ENCODE peak calls at places on chromosome 5, in eight cellular contexts. One of them, this sample, is unnamed.

GRCh38 chr5:2509527-2509926 is 241.9 kb downstream of the IRX2 start:
- DNase-seq in PC-3: no peak
- DNase-seq in fibroblast of the aortic adventitia: no peak
- DNase-seq in HCT116: no peak
- DNase-seq in DND-41: no peak
- DNase-seq in CD8-positive, alpha-beta T cell: no peak
- DNase-seq in NB4: no peak
- DNase-seq in OCI-LY7: no peak
- DNase-seq in this sample: no peak

GRCh38 chr5:61675015-61675692 is 343.1 kb downstream of the ZSWIM6 start:
- DNase-seq in fibroblast of the aortic adventitia: no peak
- DNase-seq in NB4: peak; percentile 4
- DNase-seq in PC-3: peak; percentile 8
- DNase-seq in HCT116: peak; percentile 12
- DNase-seq in DND-41: no peak
- DNase-seq in CD8-positive, alpha-beta T cell: no peak
- DNase-seq in OCI-LY7: no peak
- DNase-seq in this sample: no peak

GRCh38 chr5:171750316-171750788 is 35.3 kb upstream of the SMIM23 start:
- DNase-seq in OCI-LY7: peak; percentile 5
- DNase-seq in DND-41: peak; percentile 16
- DNase-seq in PC-3: peak; percentile 42
- DNase-seq in CD8-positive, alpha-beta T cell: no peak
- DNase-seq in fibroblast of the aortic adventitia: peak; percentile 64
- DNase-seq in HCT116: peak; percentile 8
- DNase-seq in NB4: peak; percentile 42
- DNase-seq in this sample: peak; percentile 32

GRCh38 chr5:151448038-151448985 is 909 bp downstream of the SLC36A1 start:
- DNase-seq in NB4: peak; percentile 36
- DNase-seq in HCT116: no peak
- DNase-seq in CD8-positive, alpha-beta T cell: no peak
- DNase-seq in fibroblast of the aortic adventitia: peak; percentile 14
- DNase-seq in PC-3: peak; percentile 60
- DNase-seq in DND-41: peak; percentile 18
- DNase-seq in OCI-LY7: peak; percentile 49
- DNase-seq in this sample: peak; percentile 35

GRCh38 chr5:38069360-38069759 is 189.0 kb upstream of the EGFLAM start:
- DNase-seq in NB4: no peak
- DNase-seq in OCI-LY7: no peak
- DNase-seq in PC-3: no peak
- DNase-seq in CD8-positive, alpha-beta T cell: no peak
- DNase-seq in fibroblast of the aortic adventitia: no peak
- DNase-seq in HCT116: no peak
- DNase-seq in DND-41: no peak
- DNase-seq in this sample: peak; percentile 2

GRCh38 chr5:91219141-91219802 is 163.8 kb downstream of the ARRDC3 start:
- DNase-seq in OCI-LY7: no peak
- DNase-seq in PC-3: peak; percentile 44
- DNase-seq in CD8-positive, alpha-beta T cell: no peak
- DNase-seq in DND-41: no peak
- DNase-seq in HCT116: no peak
- DNase-seq in fibroblast of the aortic adventitia: peak; percentile 97
- DNase-seq in NB4: peak; percentile 94
- DNase-seq in this sample: peak; percentile 86

GRCh38 chr5:141223112-141223783 is at the start of gene PCDHB14:
- DNase-seq in PC-3: peak; percentile 43
- DNase-seq in fibroblast of the aortic adventitia: peak; percentile 30
- DNase-seq in CD8-positive, alpha-beta T cell: no peak
- DNase-seq in NB4: peak; percentile 64
- DNase-seq in HCT116: peak; percentile 38
- DNase-seq in OCI-LY7: peak; percentile 34
- DNase-seq in DND-41: peak; percentile 34
- DNase-seq in this sample: peak; percentile 15

GRCh38 chr5:34660444-34660843 is 4.3 kb downstream of the RAI14 start:
- DNase-seq in fibroblast of the aortic adventitia: peak; percentile 92
- DNase-seq in HCT116: no peak
- DNase-seq in DND-41: no peak
- DNase-seq in CD8-positive, alpha-beta T cell: no peak
- DNase-seq in PC-3: peak; percentile 33
- DNase-seq in NB4: no peak
- DNase-seq in OCI-LY7: no peak
- DNase-seq in this sample: peak; percentile 89

DNA sequence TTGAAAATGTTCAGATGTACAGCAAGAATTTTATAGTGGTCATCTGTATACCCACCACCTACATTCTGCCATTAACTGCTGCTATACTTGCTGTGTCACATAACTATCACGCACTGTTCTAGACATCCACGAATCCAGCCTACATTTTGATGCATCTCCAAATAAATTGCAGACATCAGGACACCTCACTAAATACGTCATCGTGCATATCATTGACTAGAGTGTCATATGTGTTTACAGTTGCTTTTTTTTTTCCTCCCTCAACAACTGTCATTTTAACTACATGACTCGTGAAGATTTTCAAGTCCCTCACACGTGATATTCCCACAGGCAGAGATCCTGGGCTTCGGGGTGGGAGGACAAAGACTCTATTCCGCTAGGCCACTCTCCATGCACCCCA is 972 bp downstream of the PCYOX1L start:
- DNase-seq in NB4: no peak
- DNase-seq in fibroblast of the aortic adventitia: no peak
- DNase-seq in PC-3: peak; percentile 25
- DNase-seq in OCI-LY7: no peak
- DNase-seq in CD8-positive, alpha-beta T cell: no peak
- DNase-seq in HCT116: no peak
- DNase-seq in DND-41: no peak
- DNase-seq in this sample: peak; percentile 13
- H3K4me3 ChIP-seq in NB4: peak overlapping the region; percentile 76
- H3K4me3 ChIP-seq in fibroblast of the aortic adventitia: no peak overlapping the region
- H3K4me3 ChIP-seq in PC-3: peak overlapping the region; percentile 89
- H3K4me3 ChIP-seq in OCI-LY7: peak overlapping the region; percentile 94
- H3K4me3 ChIP-seq in CD8-positive, alpha-beta T cell: peak overlapping the region; percentile 83
- H3K4me3 ChIP-seq in HCT116: peak overlapping the region; percentile 90
- H3K4me3 ChIP-seq in DND-41: peak overlapping the region; percentile 75
- H3K4me3 ChIP-seq in this sample: no peak overlapping the region

GRCh38 chr5:178793156-178793555 is 62.7 kb upstream of the ZNF354A start:
- DNase-seq in HCT116: peak; percentile 16
- DNase-seq in DND-41: peak; percentile 20
- DNase-seq in CD8-positive, alpha-beta T cell: no peak
- DNase-seq in fibroblast of the aortic adventitia: no peak
- DNase-seq in OCI-LY7: peak; percentile 35
- DNase-seq in NB4: peak; percentile 57
- DNase-seq in PC-3: peak; percentile 63
- DNase-seq in this sample: no peak
- TF ChIP-seq CTCF in HCT116: peak; percentile 69
- TF ChIP-seq CTCF in DND-41: peak; percentile 60
- TF ChIP-seq CTCF in CD8-positive, alpha-beta T cell: no peak
- TF ChIP-seq CTCF in fibroblast of the aortic adventitia: no peak
- TF ChIP-seq CTCF in OCI-LY7: peak; percentile 67
- TF ChIP-seq CTCF in NB4: peak; percentile 79
- TF ChIP-seq CTCF in PC-3: peak; percentile 69
- TF ChIP-seq CTCF in this sample: no peak

GRCh38 chr5:3835817-3836216 is 240.2 kb downstream of the IRX1 start:
- DNase-seq in DND-41: no peak
- DNase-seq in CD8-positive, alpha-beta T cell: no peak
- DNase-seq in fibroblast of the aortic adventitia: no peak
- DNase-seq in PC-3: no peak
- DNase-seq in HCT116: no peak
- DNase-seq in NB4: no peak
- DNase-seq in OCI-LY7: no peak
- DNase-seq in this sample: no peak

GRCh38 chr5:3833566-3833965 is 237.9 kb downstream of the IRX1 start:
- DNase-seq in HCT116: no peak
- DNase-seq in DND-41: no peak
- DNase-seq in NB4: no peak
- DNase-seq in fibroblast of the aortic adventitia: no peak
- DNase-seq in CD8-positive, alpha-beta T cell: no peak
- DNase-seq in PC-3: no peak
- DNase-seq in OCI-LY7: no peak
- DNase-seq in this sample: no peak

GRCh38 chr5:3837544-3837943 is 241.9 kb downstream of the IRX1 start:
- DNase-seq in DND-41: no peak
- DNase-seq in PC-3: no peak
- DNase-seq in fibroblast of the aortic adventitia: no peak
- DNase-seq in NB4: no peak
- DNase-seq in HCT116: no peak
- DNase-seq in OCI-LY7: no peak
- DNase-seq in CD8-positive, alpha-beta T cell: no peak
- DNase-seq in this sample: no peak

DNA sequence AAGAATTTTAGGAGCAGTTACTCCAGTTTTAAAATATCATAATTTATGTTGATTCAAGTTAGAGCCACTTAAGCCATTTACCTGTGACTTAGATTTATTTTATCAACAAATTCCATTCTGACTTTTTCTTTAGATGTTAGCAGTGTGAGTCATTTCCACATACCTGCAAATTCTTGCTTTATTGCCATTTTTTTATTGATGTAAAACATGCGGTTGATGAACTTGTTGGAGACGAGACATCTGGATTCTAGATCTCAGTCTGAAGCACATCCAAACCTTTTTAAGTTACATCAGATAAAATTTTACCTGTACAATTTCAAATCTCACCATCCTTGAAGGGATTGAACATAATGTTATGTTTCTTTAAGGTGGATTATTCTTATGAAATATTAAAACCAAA is 240.9 kb downstream of the IRX1 start:
- DNase-seq in OCI-LY7: no peak
- DNase-seq in NB4: no peak
- DNase-seq in HCT116: no peak
- DNase-seq in fibroblast of the aortic adventitia: no peak
- DNase-seq in DND-41: no peak
- DNase-seq in PC-3: peak; percentile 15
- DNase-seq in CD8-positive, alpha-beta T cell: no peak
- DNase-seq in this sample: no peak
- H3K4me3 ChIP-seq in OCI-LY7: no peak overlapping the region
- H3K4me3 ChIP-seq in NB4: no peak overlapping the region
- H3K4me3 ChIP-seq in HCT116: no peak overlapping the region
- H3K4me3 ChIP-seq in fibroblast of the aortic adventitia: no peak overlapping the region
- H3K4me3 ChIP-seq in DND-41: no peak overlapping the region
- H3K4me3 ChIP-seq in PC-3: no peak overlapping the region
- H3K4me3 ChIP-seq in CD8-positive, alpha-beta T cell: no peak overlapping the region
- H3K4me3 ChIP-seq in this sample: no peak overlapping the region

DNA sequence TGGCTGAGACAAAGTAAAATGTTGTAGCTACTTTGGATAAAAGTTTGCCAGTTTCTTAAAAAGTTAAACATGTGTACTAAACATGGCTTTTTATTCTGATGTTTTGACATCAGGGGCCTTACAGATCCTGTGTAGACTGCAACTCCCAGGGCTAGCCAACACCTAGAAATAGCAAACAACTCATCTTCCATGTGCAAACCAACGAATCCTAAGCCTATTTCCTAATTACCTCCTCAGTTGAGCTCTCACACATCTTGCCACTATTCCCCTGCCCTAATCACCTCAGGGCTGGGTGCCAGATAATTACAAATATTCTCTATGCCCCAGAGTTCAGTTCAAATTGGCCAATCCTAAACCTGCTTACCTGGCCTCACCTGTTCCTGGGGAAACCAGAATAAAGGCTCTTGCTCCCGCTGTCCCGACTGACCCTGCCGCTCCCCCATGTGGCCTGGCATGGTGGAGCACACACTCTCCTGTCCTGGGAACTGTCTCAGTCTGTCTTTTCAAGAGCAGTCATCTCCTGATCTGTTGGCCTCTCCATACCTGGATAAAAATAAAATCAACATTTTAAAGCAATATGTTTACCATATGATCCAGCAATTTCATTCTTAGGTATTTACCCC is 37.1 kb upstream of the FAM169A start:
- DNase-seq in DND-41: no peak
- DNase-seq in PC-3: peak; percentile 64
- DNase-seq in NB4: no peak
- DNase-seq in HCT116: peak; percentile 72
- DNase-seq in fibroblast of the aortic adventitia: no peak
- DNase-seq in OCI-LY7: no peak
- DNase-seq in CD8-positive, alpha-beta T cell: no peak
- DNase-seq in this sample: no peak
- TF ChIP-seq CTCF in DND-41: peak; percentile 24
- TF ChIP-seq CTCF in PC-3: peak; percentile 72
- TF ChIP-seq CTCF in NB4: peak; percentile 7
- TF ChIP-seq CTCF in HCT116: peak; percentile 87
- TF ChIP-seq CTCF in fibroblast of the aortic adventitia: peak; percentile 26
- TF ChIP-seq CTCF in OCI-LY7: peak; percentile 46
- TF ChIP-seq CTCF in CD8-positive, alpha-beta T cell: no peak
- TF ChIP-seq CTCF in this sample: peak; percentile 38

DNA sequence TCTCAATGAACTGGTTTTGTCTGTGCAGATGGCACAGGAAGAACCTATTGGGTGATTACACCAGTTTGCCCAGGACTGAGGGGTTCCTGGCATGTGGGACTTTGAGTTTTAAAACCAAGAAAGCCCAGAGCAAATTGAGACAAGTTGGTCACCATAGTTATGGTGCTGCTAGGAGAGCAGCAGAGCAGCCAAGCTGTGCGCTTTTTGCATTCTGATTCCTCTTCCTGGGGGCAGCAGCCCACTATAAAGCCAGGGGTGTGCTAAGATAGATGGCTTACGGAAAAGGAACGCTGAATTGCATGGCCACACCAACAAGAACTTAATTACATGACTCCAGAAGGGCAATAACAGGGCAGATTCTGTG is 49.7 kb downstream of the TIMD4 start:
- DNase-seq in NB4: no peak
- DNase-seq in HCT116: no peak
- DNase-seq in PC-3: no peak
- DNase-seq in CD8-positive, alpha-beta T cell: no peak
- DNase-seq in DND-41: no peak
- DNase-seq in OCI-LY7: no peak
- DNase-seq in fibroblast of the aortic adventitia: no peak
- DNase-seq in this sample: no peak
- H3K4me3 ChIP-seq in NB4: no peak overlapping the region
- H3K4me3 ChIP-seq in HCT116: no peak overlapping the region
- H3K4me3 ChIP-seq in PC-3: no peak overlapping the region
- H3K4me3 ChIP-seq in CD8-positive, alpha-beta T cell: peak overlapping the region; percentile 34
- H3K4me3 ChIP-seq in DND-41: no peak overlapping the region
- H3K4me3 ChIP-seq in OCI-LY7: peak overlapping the region; percentile 51
- H3K4me3 ChIP-seq in fibroblast of the aortic adventitia: no peak overlapping the region
- H3K4me3 ChIP-seq in this sample: no peak overlapping the region

DNA sequence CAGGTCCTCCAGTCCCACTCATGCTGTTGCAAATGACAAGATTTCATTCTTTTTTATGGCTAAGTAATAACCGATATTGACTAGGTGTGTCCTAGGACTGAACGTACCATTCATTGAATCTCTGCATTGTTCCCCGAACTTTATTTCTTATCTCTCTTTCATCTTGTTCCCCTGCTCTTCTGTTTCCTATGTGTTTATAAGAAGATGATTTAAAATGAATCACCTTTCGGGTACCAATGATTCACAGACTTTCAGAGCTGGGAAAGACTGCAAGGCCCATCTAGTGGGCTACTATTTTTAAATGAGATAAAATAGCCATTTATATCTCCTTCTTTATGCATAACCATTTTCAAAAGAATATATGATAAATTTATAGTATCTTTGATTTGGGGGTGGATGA is 133.0 kb downstream of the CDH18 start:
- DNase-seq in NB4: no peak
- DNase-seq in OCI-LY7: no peak
- DNase-seq in CD8-positive, alpha-beta T cell: no peak
- DNase-seq in DND-41: no peak
- DNase-seq in PC-3: peak; percentile 46
- DNase-seq in fibroblast of the aortic adventitia: peak; percentile 28
- DNase-seq in HCT116: no peak
- DNase-seq in this sample: peak; percentile 46
- TF ChIP-seq CTCF in NB4: no peak
- TF ChIP-seq CTCF in OCI-LY7: no peak
- TF ChIP-seq CTCF in CD8-positive, alpha-beta T cell: no peak
- TF ChIP-seq CTCF in DND-41: no peak
- TF ChIP-seq CTCF in PC-3: no peak
- TF ChIP-seq CTCF in fibroblast of the aortic adventitia: no peak
- TF ChIP-seq CTCF in HCT116: no peak
- TF ChIP-seq CTCF in this sample: no peak

This sample was measured in foreskin fibroblast.